ENCODE peak calls at places on chromosomes 1 and 21, in six cellular contexts. U, G, I, E, Q and H are unnamed samples.

GRCh38 chr1:42013881-42014470 is 95.3 kb upstream of the HIVEP3 start:
- DNase-seq in U (no peak), G (no peak), I (no peak), E (no peak), Q (no peak), H (no peak)

GRCh38 chr1:227774051-227774720 is 39.0 kb downstream of the SNAP47 start:
- DNase-seq in U (no peak), G (no peak), I (no peak), E (no peak), Q (no peak), H (no peak)

GRCh38 chr1:83034846-83035245 is 964.1 kb downstream of the TTLL7 start:
- DNase-seq in U (no peak), G (no peak), I (no peak), E (no peak), Q (no peak), H (no peak)

GRCh38 chr1:46677339-46677738 is 5.7 kb downstream of the TEX38 start:
- DNase-seq in U (no peak), G (no peak), I (no peak), E (no peak), Q (no peak), H (no peak)

GRCh38 chr21:46295177-46295711 is 9.1 kb downstream of the YBEY start:
- DNase-seq in U (no peak), G (peak), I (no peak), E (no peak), Q (no peak), H (no peak)

GRCh38 chr1:154711416-154711815 is 103.4 kb upstream of the ADAR start:
- DNase-seq in U (no peak), G (no peak), I (no peak), E (no peak), Q (no peak), H (peak)

GRCh38 chr1:63557365-63557987 is 34.2 kb downstream of the EFCAB7 start:
- DNase-seq in U (no peak), G (peak), I (peak), E (no peak), Q (no peak), H (no peak)

GRCh38 chr1:117632269-117633067 is 26.6 kb downstream of the TENT5C start:
- DNase-seq in U (no peak), G (peak), I (peak), E (no peak), Q (no peak), H (peak)

GRCh38 chr1:213947200-213947775 is 40.5 kb upstream of the PROX1 start:
- DNase-seq in U (no peak), G (no peak), I (no peak), E (no peak), Q (no peak), H (no peak)

GRCh38 chr1:211910917-211911485 is 80.4 kb upstream of the LPGAT1 start:
- DNase-seq in U (no peak), G (no peak), I (no peak), E (no peak), Q (no peak), H (no peak)

GRCh38 chr1:168521391-168522000 is 22.3 kb downstream of the XCL2 start:
- DNase-seq in U (no peak), G (no peak), I (no peak), E (no peak), Q (no peak), H (no peak)

GRCh38 chr1:70319750-70320149 is 34.8 kb downstream of the ANKRD13C start:
- DNase-seq in U (no peak), G (no peak), I (no peak), E (no peak), Q (no peak), H (no peak)

GRCh38 chr1:77825356-77825709 is 45.9 kb downstream of the MIGA1 start:
- DNase-seq in U (no peak), G (no peak), I (peak), E (no peak), Q (no peak), H (peak)

GRCh38 chr1:214584805-214585766 is 17.9 kb upstream of the CENPF start:
- DNase-seq in U (no peak), G (no peak), I (peak), E (no peak), Q (no peak), H (peak)

GRCh38 chr1:228852015-228852414 is 116.7 kb downstream of the RHOU start:
- DNase-seq in U (no peak), G (no peak), I (no peak), E (no peak), Q (no peak), H (no peak)

GRCh38 chr1:33698316-33699035 is 165.4 kb upstream of the HMGB4 start:
- DNase-seq in U (no peak), G (no peak), I (no peak), E (no peak), Q (no peak), H (no peak)

GRCh38 chr1:16153110-16153998 is 2.5 kb downstream of the EPHA2 start:
- DNase-seq in U (no peak), G (peak), I (no peak), E (no peak), Q (no peak), H (no peak)

GRCh38 chr1:200302893-200303250 is 107.0 kb downstream of the ZNF281 start:
- DNase-seq in U (no peak), G (no peak), I (no peak), E (no peak), Q (peak), H (peak)

GRCh38 chr1:5577255-5578040 is 414.8 kb downstream of the NPHP4 start:
- DNase-seq in U (no peak), G (no peak), I (no peak), E (no peak), Q (no peak), H (no peak)

GRCh38 chr1:10794724-10795304 is 1.6 kb downstream of the CASZ1 start:
- DNase-seq in U (no peak), G (peak), I (peak), E (no peak), Q (no peak), H (no peak)

GRCh38 chr1:92837062-92837461 is 5.2 kb downstream of the RPL5 start:
- DNase-seq in U (no peak), G (no peak), I (no peak), E (no peak), Q (no peak), H (no peak)

GRCh38 chr1:4253918-4254317 is 353.8 kb upstream of the C1orf174 start:
- DNase-seq in U (no peak), G (no peak), I (no peak), E (no peak), Q (no peak), H (no peak)

GRCh38 chr1:68231627-68232303 is 558 bp downstream of the WLS start:
- DNase-seq in U (no peak), G (peak), I (no peak), E (no peak), Q (peak), H (no peak)

GRCh38 chr1:1906185-1907097 is 8.6 kb upstream of the CALML6 start:
- DNase-seq in U (peak), G (peak), I (peak), E (peak), Q (peak), H (peak)